ENCODE peak calls at places on chromosome 2, in eight cellular contexts. Y is Caco-2, N is OCI-LY7, C is tibial artery, B is AG04450, L is stomach, U is fibroblast of the aortic adventitia, A is WTC11. G is an unnamed sample.

GRCh38 chr2:138814123-138814883 is 34.1 kb upstream of the NXPH2 start:
- DNase-seq in N (no peak), L (no peak), U (no peak), A (peak), B (no peak), C (no peak), Y (no peak), G (no peak)

GRCh38 chr2:150234787-150235512 is 252.5 kb downstream of the RND3 start:
- DNase-seq in Y (no peak), N (no peak), B (peak), A (no peak), U (peak), L (no peak), C (no peak), G (no peak)

GRCh38 chr2:144288428-144288827 is 231.5 kb downstream of the ZEB2 start:
- DNase-seq in A (no peak), Y (no peak), C (no peak), B (peak), L (no peak), N (no peak), U (peak), G (no peak)

GRCh38 chr2:143960177-143960576 is 559.7 kb downstream of the ZEB2 start:
- DNase-seq in L (no peak), N (no peak), C (no peak), U (no peak), A (no peak), B (no peak), Y (no peak), G (no peak)

GRCh38 chr2:224357098-224357901 is 44.6 kb downstream of the FAM124B start:
- DNase-seq in U (peak), Y (peak), L (peak), C (peak), N (peak), B (peak), A (peak), G (peak)

GRCh38 chr2:157897106-157897971 is 21.2 kb upstream of the ACVR1 start:
- DNase-seq in B (no peak), L (no peak), A (no peak), N (peak), Y (no peak), U (no peak), C (no peak), G (peak)

GRCh38 chr2:217396165-217396564 is 536.3 kb upstream of the TNP1 start:
- DNase-seq in Y (no peak), N (no peak), B (no peak), L (no peak), C (no peak), U (no peak), A (no peak), G (no peak)

GRCh38 chr2:188845692-188846091 is 128.5 kb upstream of the COL3A1 start:
- DNase-seq in A (no peak), B (no peak), Y (no peak), L (no peak), C (no peak), U (no peak), N (no peak), G (no peak)

GRCh38 chr2:222884114-222884764 is 23.4 kb downstream of the ACSL3 start:
- DNase-seq in A (no peak), U (peak), L (no peak), Y (no peak), B (no peak), C (no peak), N (no peak), G (no peak)

GRCh38 chr2:79428745-79429144 is 84.1 kb upstream of the CTNNA2 start:
- DNase-seq in N (no peak), B (no peak), Y (no peak), C (no peak), A (no peak), U (no peak), L (no peak), G (no peak)

GRCh38 chr2:224263571-224264043 is 138.3 kb downstream of the FAM124B start:
- DNase-seq in A (no peak), Y (no peak), N (no peak), L (no peak), C (no peak), B (no peak), U (peak), G (no peak)

GRCh38 chr2:84278386-84278785 is 180.7 kb downstream of the SUCLG1 start:
- DNase-seq in U (no peak), N (no peak), L (no peak), A (no peak), Y (no peak), B (no peak), C (no peak), G (no peak)

GRCh38 chr2:239263231-239263936 is 137.4 kb downstream of the HDAC4 start:
- DNase-seq in C (no peak), B (no peak), L (peak), N (no peak), Y (no peak), A (no peak), U (no peak), G (no peak)

GRCh38 chr2:8839189-8839965 is 2.0 kb upstream of the KIDINS220 start:
- DNase-seq in B (no peak), Y (no peak), C (no peak), L (no peak), A (no peak), U (no peak), N (no peak), G (no peak)

GRCh38 chr2:134536312-134536711 is 182.5 kb downstream of the TMEM163 start:
- DNase-seq in Y (no peak), A (no peak), B (no peak), N (no peak), C (no peak), U (no peak), L (no peak), G (no peak)

GRCh38 chr2:28606986-28607441 is 111.2 kb downstream of the PLB1 start:
- DNase-seq in N (no peak), B (no peak), C (no peak), Y (peak), A (peak), L (no peak), U (no peak), G (no peak)

GRCh38 chr2:74917702-74918619 is 40.5 kb upstream of the POLE4 start:
- DNase-seq in U (peak), A (no peak), N (no peak), L (no peak), C (no peak), B (peak), Y (peak), G (no peak)

GRCh38 chr2:95165030-95165370 is 609 bp upstream of the ZNF2 start:
- DNase-seq in B (no peak), L (no peak), U (no peak), N (no peak), Y (no peak), A (no peak), C (no peak), G (no peak)

GRCh38 chr2:117835990-117836760 is 21.7 kb downstream of the DDX18 start:
- DNase-seq in A (peak), U (peak), C (peak), B (peak), L (peak), N (peak), Y (no peak), G (peak)

GRCh38 chr2:228352048-228352447 is 170.6 kb upstream of the SPHKAP start:
- DNase-seq in L (no peak), Y (no peak), C (no peak), A (no peak), N (no peak), B (no peak), U (no peak), G (no peak)

GRCh38 chr2:119744335-119744939 is 15.3 kb upstream of the PTPN4 start:
- DNase-seq in B (no peak), L (peak), C (no peak), U (peak), Y (no peak), N (no peak), A (no peak), G (no peak)

GRCh38 chr2:153386481-153386891 is 92.1 kb downstream of the RPRM start:
- DNase-seq in B (no peak), C (no peak), L (no peak), U (no peak), Y (no peak), A (no peak), N (no peak), G (no peak)

GRCh38 chr2:207046642-207047213 is 107.4 kb downstream of the CPO start:
- DNase-seq in L (no peak), B (no peak), U (peak), Y (no peak), A (no peak), C (no peak), N (no peak), G (peak)

GRCh38 chr2:145258903-145259579 is 739.1 kb upstream of the ZEB2 start:
- DNase-seq in C (no peak), Y (no peak), N (no peak), A (no peak), B (no peak), L (no peak), U (no peak), G (no peak)

GRCh38 chr2:223306371-223306770 is 254.4 kb downstream of the KCNE4 start:
- DNase-seq in A (peak), N (peak), Y (no peak), C (no peak), U (peak), L (no peak), B (peak), G (no peak)

GRCh38 chr2:149692837-149693518 is 105.4 kb upstream of the MMADHC start:
- DNase-seq in L (no peak), A (no peak), Y (no peak), N (no peak), C (no peak), U (peak), B (no peak), G (no peak)

GRCh38 chr2:96548558-96549465 is 12.3 kb downstream of the ARID5A start:
- DNase-seq in U (no peak), C (no peak), B (no peak), N (no peak), A (no peak), Y (peak), L (no peak), G (peak)

GRCh38 chr2:171939058-171939753 is 16.9 kb downstream of the HAT1 start:
- DNase-seq in U (no peak), C (no peak), Y (no peak), N (no peak), B (no peak), A (no peak), L (no peak), G (no peak)

GRCh38 chr2:1041012-1041805 is 90.6 kb downstream of the SNTG2 start:
- DNase-seq in A (no peak), N (no peak), Y (no peak), C (no peak), U (no peak), B (no peak), L (no peak), G (no peak)

GRCh38 chr2:18123211-18123570 is 244.7 kb downstream of the KCNS3 start:
- DNase-seq in L (no peak), N (no peak), B (no peak), U (no peak), Y (no peak), A (no peak), C (no peak), G (no peak)

GRCh38 chr2:133794114-133794513 is 225.9 kb upstream of the NCKAP5 start:
- DNase-seq in U (no peak), Y (no peak), A (no peak), N (no peak), B (no peak), L (no peak), C (no peak), G (no peak)

GRCh38 chr2:108833219-108833618 is 46.6 kb downstream of the CCDC138 start:
- DNase-seq in U (peak), N (no peak), L (no peak), Y (no peak), B (peak), C (no peak), A (no peak), G (no peak)

GRCh38 chr2:57882895-57883515 is 163.6 kb upstream of the VRK2 start:
- DNase-seq in N (no peak), Y (no peak), U (peak), A (no peak), C (no peak), B (no peak), L (no peak), G (no peak)
- TF ChIP-seq CTCF in N (no peak), Y (no peak), U (no peak), A (no peak), C (no peak), B (no peak), L (no peak), G (no peak)

DNA sequence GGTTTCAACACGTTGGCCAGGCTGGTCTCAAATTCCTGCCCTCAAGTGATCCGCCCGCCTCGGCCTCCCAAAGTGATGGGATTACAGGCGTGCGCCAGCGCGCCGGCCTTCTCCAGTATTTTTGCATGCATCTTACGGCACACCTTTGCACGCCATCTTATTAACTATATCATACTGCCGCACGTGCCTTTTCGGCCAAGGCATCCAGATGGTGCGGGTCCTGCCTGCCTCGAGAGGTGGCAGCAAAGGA is 759 bp upstream of the ING5 start:
- DNase-seq in N (peak), C (no peak), A (no peak), Y (no peak), L (no peak), B (peak), U (peak), G (no peak)
- TF ChIP-seq CTCF in N (peak), C (peak), A (no peak), Y (peak), L (peak), B (peak), U (peak), G (peak)

GRCh38 chr2:105972226-105972625 is 221.9 kb downstream of the UXS1 start:
- DNase-seq in B (no peak), N (no peak), U (no peak), Y (no peak), C (no peak), A (no peak), L (no peak), G (no peak)

GRCh38 chr2:105974800-105975199 is 219.3 kb downstream of the UXS1 start:
- DNase-seq in B (no peak), A (no peak), L (no peak), N (no peak), U (no peak), Y (no peak), C (no peak), G (no peak)

DNA sequence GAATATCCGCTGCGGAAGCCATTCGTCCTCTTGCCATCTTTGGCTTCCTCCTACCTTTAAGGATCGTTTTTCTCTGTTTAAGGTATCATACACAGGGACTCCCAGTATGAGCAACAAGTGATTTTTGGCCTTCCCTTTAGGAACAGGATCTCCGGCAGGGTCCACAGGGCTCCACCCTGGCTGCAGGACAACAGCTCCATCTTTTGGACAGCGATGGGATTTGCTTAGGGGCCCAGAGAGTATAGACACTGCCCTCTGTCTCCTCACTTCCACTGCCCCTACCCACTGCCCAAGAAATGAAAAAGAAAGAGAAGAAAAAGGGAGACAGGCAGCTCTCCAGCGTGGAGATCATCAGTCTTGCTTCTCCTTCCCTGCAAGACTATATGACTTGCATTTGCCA is 224.5 kb downstream of the UXS1 start:
- DNase-seq in Y (no peak), U (no peak), C (no peak), A (peak), N (peak), L (no peak), B (no peak), G (no peak)
- TF ChIP-seq CTCF in Y (peak), U (peak), C (no peak), A (peak), N (peak), L (no peak), B (peak), G (no peak)

DNA sequence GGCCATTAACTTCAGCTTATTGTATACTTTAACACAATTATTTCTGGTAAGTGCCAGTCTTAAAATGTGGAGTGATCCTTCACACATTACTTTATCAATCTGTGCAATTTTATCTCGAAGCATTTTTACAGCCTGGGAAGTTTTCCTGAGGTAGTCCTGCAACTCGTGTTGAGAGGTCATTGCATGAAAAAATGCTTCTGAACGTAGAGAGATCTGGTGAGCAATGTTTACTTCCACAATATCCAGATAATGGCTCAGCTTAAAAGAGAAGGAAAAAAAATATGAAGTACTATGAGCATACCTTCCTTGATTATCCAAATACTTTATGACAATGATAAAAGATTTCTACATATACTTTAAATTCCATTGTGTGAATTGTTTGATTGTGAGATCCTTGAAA is 57.0 kb downstream of the VPS54 start:
- DNase-seq in U (no peak), N (no peak), A (no peak), L (no peak), C (no peak), B (no peak), Y (no peak), G (no peak)
- TF ChIP-seq CTCF in U (no peak), N (no peak), A (no peak), L (no peak), C (no peak), B (no peak), Y (no peak), G (no peak)

GRCh38 chr2:174617713-174618112 is 20.1 kb upstream of the WIPF1 start:
- DNase-seq in L (no peak), B (no peak), A (no peak), C (no peak), N (no peak), Y (no peak), U (no peak), G (no peak)
- TF ChIP-seq CTCF in L (no peak), B (no peak), A (no peak), C (no peak), N (no peak), Y (no peak), U (no peak), G (no peak)